ENCODE peak calls at places on chromosomes 4 and X, in nine cellular contexts. B, J, W, H, K, U, C, R and M are unnamed samples.

GRCh38 chrX:50718791-50719190 is 95.2 kb downstream of the SHROOM4 start:
- DNase-seq in B (peak; percentile 17), J (no peak), W (no peak), H (no peak), K (no peak), U (no peak), C (peak; percentile 30), R (no peak), M (no peak)

GRCh38 chr4:22661443-22661842 is 31.3 kb upstream of the GBA3 start:
- DNase-seq in B (peak; percentile 8), J (no peak), W (no peak), H (no peak), K (no peak), U (no peak), C (no peak), R (no peak), M (no peak)

GRCh38 chr4:176186067-176186466 is 9.3 kb downstream of the SPATA4 start:
- DNase-seq in B (no peak), J (no peak), W (no peak), H (no peak), K (no peak), U (no peak), C (no peak), R (no peak), M (no peak)

GRCh38 chr4:105145059-105145912 is 1.4 kb upstream of the TET2 start:
- DNase-seq in B (no peak), J (no peak), W (peak; percentile 33), H (no peak), K (no peak), U (no peak), C (no peak), R (no peak), M (peak; percentile 24)

GRCh38 chrX:7215842-7216241 is 67.9 kb upstream of the PUDP start:
- DNase-seq in B (no peak), J (no peak), W (peak; percentile 31), H (no peak), K (no peak), U (no peak), C (no peak), R (no peak), M (no peak)

GRCh38 chr4:54657556-54658313 is at the start of gene KIT:
- DNase-seq in B (peak; percentile 13), J (peak; percentile 69), W (peak; percentile 30), H (no peak), K (peak; percentile 44), U (no peak), C (no peak), R (peak; percentile 43), M (peak; percentile 67)

GRCh38 chrX:2385224-2385623 is 115.6 kb downstream of the DHRSX start:
- DNase-seq in B (peak; percentile 85), J (no peak), W (peak; percentile 90), H (no peak), K (no peak), U (no peak), C (peak; percentile 37), R (no peak), M (no peak)

GRCh38 chr4:101027721-101028120 is 319.6 kb downstream of the PPP3CA start:
- DNase-seq in B (no peak), J (no peak), W (no peak), H (no peak), K (no peak), U (no peak), C (no peak), R (no peak), M (no peak)

GRCh38 chr4:177001271-177002175 is 208.8 kb upstream of the VEGFC start:
- DNase-seq in B (peak; percentile 55), J (peak; percentile 45), W (peak; percentile 73), H (no peak), K (peak; percentile 62), U (no peak), C (no peak), R (no peak), M (peak; percentile 22)

GRCh38 chr4:86271057-86271456 is 88.8 kb downstream of the MAPK10 start:
- DNase-seq in B (peak; percentile 16), J (no peak), W (peak; percentile 3), H (no peak), K (no peak), U (no peak), C (no peak), R (no peak), M (no peak)

GRCh38 chr4:154781983-154782293 is 866 bp downstream of the RBM46 start:
- DNase-seq in B (no peak), J (no peak), W (no peak), H (no peak), K (no peak), U (no peak), C (no peak), R (no peak), M (no peak)

GRCh38 chrX:56232221-56233082 is at the start of gene KLF8:
- DNase-seq in B (peak; percentile 14), J (peak; percentile 30), W (no peak), H (peak; percentile 58), K (no peak), U (no peak), C (no peak), R (peak; percentile 33), M (peak; percentile 7)